ENCODE peak calls at places on chromosome 21, in six cellular contexts. I is body of pancreas, J is Panc1, L is NB4, E is astrocyte of the cerebellum, D is dorsolateral prefrontal cortex. M is an unnamed sample.

GRCh38 chr21:15007716-15008296 is 57.0 kb downstream of the NRIP1 start:
- DNase-seq in I (no peak), J (no peak), L (no peak), E (no peak), D (no peak), M (no peak)

GRCh38 chr21:31688603-31689368 is 29.3 kb downstream of the SOD1 start:
- DNase-seq in I (no peak), J (no peak), L (no peak), E (no peak), D (no peak), M (no peak)

GRCh38 chr21:33495743-33496142 is 4.2 kb upstream of the DNAJC28 start:
- DNase-seq in I (no peak), J (no peak), L (no peak), E (no peak), D (no peak), M (no peak)

GRCh38 chr21:32371913-32372314 is 20.9 kb downstream of the URB1 start:
- DNase-seq in I (no peak), J (no peak), L (peak), E (no peak), D (no peak), M (no peak)

GRCh38 chr21:35566874-35567273 is 493.5 kb downstream of the SETD4 start:
- DNase-seq in I (no peak), J (no peak), L (no peak), E (no peak), D (no peak), M (no peak)

GRCh38 chr21:37398697-37399096 is 32.1 kb downstream of the DYRK1A start:
- DNase-seq in I (no peak), J (no peak), L (no peak), E (peak), D (no peak), M (no peak)

GRCh38 chr21:38140192-38140905 is 116.4 kb upstream of the KCNJ15 start:
- DNase-seq in I (peak), J (no peak), L (peak), E (no peak), D (no peak), M (no peak)

GRCh38 chr21:32803651-32804050 is 32.1 kb upstream of the PAXBP1 start:
- DNase-seq in I (no peak), J (no peak), L (no peak), E (no peak), D (no peak), M (no peak)

GRCh38 chr21:33670076-33670475 is 27.8 kb downstream of the ITSN1 start:
- DNase-seq in I (no peak), J (no peak), L (peak), E (no peak), D (no peak), M (no peak)

GRCh38 chr21:43269461-43269860 is 100.7 kb downstream of the CRYAA start:
- DNase-seq in I (no peak), J (no peak), L (peak), E (no peak), D (no peak), M (no peak)
- TF ChIP-seq CTCF in I (no peak), J (no peak), L (peak), E (peak), D (no peak), M (peak)

GRCh38 chr21:18387994-18388393 is 15.6 kb downstream of the TMPRSS15 start:
- DNase-seq in I (no peak), J (no peak), L (no peak), E (no peak), D (no peak), M (no peak)
- TF ChIP-seq CTCF in I (no peak), J (no peak), L (no peak), E (no peak), D (no peak), M (no peak)

DNA sequence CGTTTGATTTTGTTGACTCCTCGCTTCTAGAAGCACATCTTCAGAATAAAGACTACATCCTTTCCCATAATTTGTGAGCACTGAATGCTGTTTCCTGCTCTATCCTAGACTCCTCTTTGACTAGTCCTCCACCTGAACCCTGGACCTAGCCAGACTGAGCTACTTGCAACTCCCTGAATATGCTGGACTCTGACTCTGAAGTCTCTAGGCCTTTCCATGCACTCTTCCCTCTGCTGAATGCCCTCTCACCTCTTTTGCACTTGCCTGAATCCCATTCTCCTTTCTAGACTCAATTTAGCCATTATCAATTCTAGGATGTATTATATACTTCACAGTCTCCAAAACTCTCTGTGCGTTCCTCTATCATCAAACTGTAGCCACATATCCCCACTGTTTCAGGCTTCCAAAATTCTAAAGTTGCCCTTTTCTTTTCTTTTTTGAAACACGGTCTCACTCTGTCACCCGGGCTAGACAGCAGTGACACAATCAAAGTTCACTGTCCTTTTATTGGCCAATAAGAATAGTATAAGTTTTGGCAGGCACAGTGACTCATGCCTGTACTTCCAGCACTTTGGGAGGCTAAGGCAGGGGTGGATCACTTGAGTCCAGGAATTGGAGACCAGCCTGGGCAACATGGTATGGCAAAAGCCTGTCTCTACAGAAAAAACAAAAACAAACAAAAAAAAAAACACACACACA is 127.0 kb downstream of the LTN1 start:
- DNase-seq in I (no peak), J (no peak), L (no peak), E (no peak), D (no peak), M (no peak)
- TF ChIP-seq CTCF in I (no peak), J (no peak), L (no peak), E (no peak), D (no peak), M (no peak)

DNA sequence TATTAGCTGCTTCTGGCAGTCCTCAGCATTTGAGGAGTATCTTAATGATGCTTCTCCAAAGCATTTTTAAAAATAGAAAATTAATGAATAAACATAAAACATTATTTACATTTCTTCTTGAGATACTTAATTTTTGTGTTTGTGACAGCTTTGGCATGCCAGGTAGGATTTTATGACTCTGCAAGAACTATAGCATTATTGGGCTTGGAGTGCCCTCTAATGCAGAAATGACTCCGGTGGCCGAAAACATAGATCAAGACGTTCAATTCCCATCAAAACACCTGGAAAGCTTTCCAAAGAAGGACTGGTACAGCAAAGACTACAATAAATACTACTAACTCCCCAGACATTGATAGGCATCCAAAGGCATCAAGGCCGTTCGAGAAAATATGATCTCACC is 366.4 kb upstream of the CXADR start:
- DNase-seq in I (no peak), J (no peak), L (no peak), E (no peak), D (no peak), M (no peak)
- TF ChIP-seq CTCF in I (no peak), J (no peak), L (no peak), E (peak), D (no peak), M (no peak)

M was measured in progenitor cell of endocrine pancreas.